ENCODE peak calls at places on chromosomes 5 and 9, in seven cellular contexts. B is amniotic stem cell; O is astrocyte of the spinal cord; R is retinal pigment epithelial cell; C is epithelial cell of esophagus; P is fibroblast of mammary gland; D is activated effector memory CD4-positive, alpha-beta T cell treated with Interleukin-2 at 50 U/mL for 16 hours. Z is an unnamed sample.

GRCh38 chr5:113705657-113706056 is 192.2 kb downstream of the YTHDC2 start:
- DNase-seq in R (no peak), P (no peak), O (no peak), C (no peak), D (no peak), B (no peak), Z (no peak)

GRCh38 chr5:109161914-109162683 is 247.7 kb downstream of the PJA2 start:
- DNase-seq in C (peak), R (peak), P (peak), O (no peak), B (no peak), D (no peak), Z (peak)

GRCh38 chr9:136719212-136719880 is 7.0 kb downstream of the DIPK1B start:
- DNase-seq in O (no peak), B (no peak), R (no peak), P (no peak), C (no peak), D (no peak), Z (no peak)

GRCh38 chr5:35575578-35575977 is 42.1 kb upstream of the SPEF2 start:
- DNase-seq in C (no peak), B (no peak), O (no peak), D (no peak), P (no peak), R (no peak), Z (no peak)

GRCh38 chr9:109498195-109499060 is at the start of gene PTPN3:
- DNase-seq in B (no peak), O (no peak), C (peak), P (no peak), R (no peak), D (no peak), Z (peak)

GRCh38 chr5:13919087-13919486 is 25.4 kb downstream of the DNAH5 start:
- DNase-seq in O (no peak), D (no peak), B (no peak), C (no peak), P (no peak), R (no peak), Z (no peak)

GRCh38 chr9:70073756-70074155 is 30.1 kb downstream of the MAMDC2 start:
- DNase-seq in D (no peak), C (no peak), O (no peak), B (no peak), P (no peak), R (no peak), Z (no peak)

GRCh38 chr9:5562806-5563416 is 52.6 kb downstream of the PDCD1LG2 start:
- DNase-seq in P (no peak), D (no peak), R (no peak), C (peak), O (no peak), B (no peak), Z (no peak)

GRCh38 chr9:91503650-91504007 is 80.0 kb upstream of the NFIL3 start:
- DNase-seq in B (no peak), O (no peak), P (peak), D (no peak), C (peak), R (no peak), Z (no peak)

GRCh38 chr5:171823269-171823668 is 37.7 kb downstream of the SMIM23 start:
- DNase-seq in B (no peak), D (no peak), P (no peak), O (no peak), C (no peak), R (no peak), Z (no peak)

GRCh38 chr9:123925820-123926219 is 4.1 kb downstream of the DENND1A start:
- DNase-seq in C (peak), P (no peak), R (no peak), O (no peak), D (no peak), B (no peak), Z (no peak)

GRCh38 chr9:113772121-113772885 is 103.8 kb upstream of the ZNF618 start:
- DNase-seq in D (no peak), R (no peak), C (no peak), O (peak), B (peak), P (peak), Z (no peak)

GRCh38 chr9:4489562-4489918 is 728 bp upstream of the SLC1A1 start:
- DNase-seq in D (no peak), O (no peak), C (no peak), B (no peak), P (peak), R (no peak), Z (no peak)

GRCh38 chr9:99059074-99059894 is 45.6 kb upstream of the TGFBR1 start:
- DNase-seq in R (no peak), B (no peak), C (no peak), P (no peak), D (no peak), O (no peak), Z (no peak)

GRCh38 chr5:175798626-175799025 is 72.8 kb upstream of the CPLX2 start:
- DNase-seq in C (no peak), O (no peak), R (no peak), B (no peak), D (no peak), P (no peak), Z (no peak)

Z was measured in RWPE1.